ENCODE peak calls at places on chromosomes 13 and 19, in ten cellular contexts. J is heart left ventricle, I is uterus, N is stomach, C is body of pancreas, W is breast epithelium, U is tibial nerve, O is vagina, P is IMR-90, L is A549. T is an unnamed sample.
A peak's percentile ranks its signal among the peaks of the same experiment; 100 is the strongest.

GRCh38 chr13:95199896-95200295 is 101.4 kb downstream of the ABCC4 start:
- DNase-seq in U (no peak), O (no peak), N (no peak), P (no peak), L (no peak), W (no peak), J (no peak), C (no peak), I (no peak), T (no peak)

GRCh38 chr13:73708393-73708985 is 425.7 kb downstream of the KLF12 start:
- DNase-seq in W (no peak), C (peak; percentile 67), P (peak; percentile 71), N (peak; percentile 45), I (peak; percentile 23), U (peak; percentile 68), O (no peak), L (peak; percentile 33), J (no peak), T (peak; percentile 44)

GRCh38 chr19:18428837-18429674 is 8.9 kb downstream of the ISYNA1 start:
- DNase-seq in J (peak; percentile 85), C (peak; percentile 68), P (peak; percentile 72), I (peak; percentile 72), O (no peak), L (peak; percentile 80), N (peak; percentile 70), U (no peak), W (no peak), T (peak; percentile 72)

GRCh38 chr13:75947448-75947847 is 311.3 kb downstream of the LMO7 start:
- DNase-seq in I (no peak), N (no peak), P (no peak), W (no peak), C (no peak), J (no peak), L (no peak), O (no peak), U (no peak), T (no peak)

GRCh38 chr19:57241181-57241580 is 749 bp downstream of the ZNF805 start:
- DNase-seq in C (no peak), N (no peak), P (peak; percentile 37), U (no peak), L (no peak), W (no peak), J (no peak), I (no peak), O (peak; percentile 32), T (no peak)

GRCh38 chr19:42563352-42564210 is 31.1 kb downstream of the CEACAM8 start:
- DNase-seq in I (no peak), L (peak; percentile 95), P (peak; percentile 39), O (no peak), C (peak; percentile 50), J (peak; percentile 38), U (peak; percentile 5), N (peak; percentile 29), W (no peak), T (no peak)

GRCh38 chr19:383922-384800 is 24.8 kb downstream of the C2CD4C start:
- DNase-seq in I (no peak), L (no peak), O (no peak), P (no peak), W (peak; percentile 50), J (no peak), C (peak; percentile 31), N (peak; percentile 40), U (no peak), T (peak; percentile 21)

GRCh38 chr13:42275506-42275905 is 3.6 kb downstream of the AKAP11 start:
- DNase-seq in P (no peak), U (no peak), C (no peak), O (no peak), J (no peak), W (no peak), I (no peak), N (no peak), L (no peak), T (no peak)

GRCh38 chr19:2495651-2496316 is 19.9 kb downstream of the GADD45B start:
- DNase-seq in I (peak; percentile 38), W (no peak), N (peak; percentile 65), U (no peak), L (no peak), J (peak; percentile 72), P (no peak), C (peak; percentile 40), O (no peak), T (peak; percentile 77)

GRCh38 chr19:2494084-2494446 is 18.1 kb downstream of the GADD45B start:
- DNase-seq in O (no peak), U (no peak), W (no peak), C (peak; percentile 19), N (no peak), I (no peak), J (no peak), L (no peak), P (peak; percentile 65), T (no peak)

GRCh38 chr19:2495130-2495641 is 19.3 kb downstream of the GADD45B start:
- DNase-seq in P (peak; percentile 40), O (no peak), N (peak; percentile 96), I (peak; percentile 66), L (peak; percentile 72), U (peak; percentile 59), C (peak; percentile 91), J (peak; percentile 92), W (peak; percentile 89), T (peak; percentile 94)

GRCh38 chr19:2492870-2493269 is 16.9 kb downstream of the GADD45B start:
- DNase-seq in J (no peak), U (no peak), O (no peak), I (no peak), N (no peak), C (no peak), W (no peak), P (no peak), L (no peak), T (no peak)

DNA sequence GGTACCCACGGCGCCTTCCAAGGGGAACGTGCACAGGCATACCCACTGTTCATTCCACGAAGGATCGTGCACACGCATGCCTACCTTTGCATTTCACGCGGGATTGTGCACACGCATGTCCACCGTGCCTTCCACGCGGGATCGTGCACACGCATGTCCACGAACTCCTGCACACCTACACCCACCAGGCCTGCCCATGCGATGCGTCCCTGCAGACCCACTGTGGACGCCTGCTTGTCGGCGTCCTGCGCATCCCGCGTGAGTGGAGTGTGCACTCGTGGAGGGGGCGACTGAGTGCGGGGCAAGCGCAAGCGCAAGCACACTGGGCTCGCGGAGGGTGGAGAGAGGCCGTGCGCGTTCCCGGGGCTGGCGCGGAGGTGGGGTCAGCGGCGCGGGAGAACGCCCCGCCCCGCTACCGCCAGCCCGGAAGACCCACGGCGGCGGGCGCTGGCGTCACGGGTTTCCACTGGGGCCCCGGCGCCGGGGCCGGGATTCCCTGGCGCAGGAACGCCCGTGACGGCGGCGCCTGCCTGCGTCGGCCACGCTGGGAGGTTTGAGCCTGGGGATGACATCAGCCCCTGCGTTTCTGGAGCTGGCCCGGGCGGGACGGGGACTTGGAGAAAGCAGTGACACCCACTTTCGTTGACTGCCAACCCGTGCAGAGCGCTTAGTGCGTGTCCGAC is 18.7 kb downstream of the GADD45B start:
- DNase-seq in L (no peak), J (peak; percentile 90), C (peak; percentile 82), I (peak; percentile 74), U (peak; percentile 46), P (peak; percentile 79), N (peak; percentile 80), W (peak; percentile 73), O (no peak), T (peak; percentile 95)
- TF ChIP-seq POLR2A in L (peak; percentile 14), J (peak; percentile 24), C (peak; percentile 61), I (peak; percentile 33), U (no peak), P (peak; percentile 69), N (no peak), W (no peak), O (no peak), T (peak; percentile 64)

GRCh38 chr13:97119899-97120745 is 102.0 kb upstream of the MBNL2 start:
- DNase-seq in L (no peak), U (no peak), P (peak; percentile 64), I (no peak), J (no peak), O (peak; percentile 34), C (no peak), N (no peak), W (no peak), T (no peak)

GRCh38 chr13:97124237-97124636 is 97.9 kb upstream of the MBNL2 start:
- DNase-seq in C (no peak), J (no peak), O (no peak), N (no peak), L (no peak), P (no peak), W (no peak), I (no peak), U (no peak), T (no peak)

GRCh38 chr13:97122381-97122996 is 99.6 kb upstream of the MBNL2 start:
- DNase-seq in C (no peak), I (no peak), L (no peak), P (peak; percentile 73), J (no peak), N (no peak), W (no peak), O (no peak), U (no peak), T (no peak)

GRCh38 chr13:97120976-97121375 is 101.2 kb upstream of the MBNL2 start:
- DNase-seq in U (no peak), N (no peak), P (no peak), L (no peak), J (no peak), O (no peak), W (no peak), C (no peak), I (no peak), T (no peak)

GRCh38 chr13:97121894-97122293 is 100.2 kb upstream of the MBNL2 start:
- DNase-seq in J (no peak), U (no peak), I (no peak), W (no peak), P (peak; percentile 54), L (no peak), O (peak; percentile 1), N (no peak), C (no peak), T (no peak)
- TF ChIP-seq CTCF in J (no peak), U (no peak), I (no peak), W (no peak), P (no peak), L (no peak), O (no peak), N (no peak), C (no peak), T (no peak)

GRCh38 chr19:21358768-21359451 is at the start of gene ZNF738:
- DNase-seq in O (peak; percentile 96), I (peak; percentile 93), C (peak; percentile 91), W (peak; percentile 90), L (peak; percentile 3), J (peak; percentile 93), P (peak; percentile 96), U (peak; percentile 93), N (peak; percentile 89), T (peak; percentile 86)
- H3K27ac ChIP-seq in O (peak within 1 kb of the TSS; percentile 80), I (peak within 1 kb of the TSS; percentile 73), C (peak within 1 kb of the TSS; percentile 86), W (peak within 1 kb of the TSS; percentile 88), L (no peak within 1 kb of the TSS), J (peak within 1 kb of the TSS; percentile 84), P (peak within 1 kb of the TSS; percentile 68), U (peak within 1 kb of the TSS; percentile 86), N (peak within 1 kb of the TSS; percentile 86), T (peak within 1 kb of the TSS; percentile 87)

GRCh38 chr13:36343766-36344165 is 2.4 kb downstream of the SPART start:
- DNase-seq in O (no peak), J (no peak), I (no peak), W (no peak), U (no peak), N (no peak), L (no peak), P (no peak), C (no peak), T (no peak)

GRCh38 chr13:36344886-36345437 is 1.2 kb downstream of the SPART start:
- DNase-seq in U (no peak), W (no peak), N (no peak), I (peak; percentile 29), C (no peak), P (no peak), O (no peak), J (no peak), L (no peak), T (no peak)

GRCh38 chr13:36346222-36347083 is at the start of gene SPART:
- DNase-seq in C (peak; percentile 93), I (peak; percentile 96), J (peak; percentile 95), N (peak; percentile 93), U (peak; percentile 97), W (peak; percentile 86), L (peak; percentile 66), O (peak; percentile 96), P (peak; percentile 88), T (peak; percentile 95)

GRCh38 chr13:36344173-36344572 is 2.0 kb downstream of the SPART start:
- DNase-seq in O (no peak), L (no peak), W (no peak), C (no peak), I (peak; percentile 62), U (no peak), P (peak; percentile 70), J (no peak), N (no peak), T (no peak)

DNA sequence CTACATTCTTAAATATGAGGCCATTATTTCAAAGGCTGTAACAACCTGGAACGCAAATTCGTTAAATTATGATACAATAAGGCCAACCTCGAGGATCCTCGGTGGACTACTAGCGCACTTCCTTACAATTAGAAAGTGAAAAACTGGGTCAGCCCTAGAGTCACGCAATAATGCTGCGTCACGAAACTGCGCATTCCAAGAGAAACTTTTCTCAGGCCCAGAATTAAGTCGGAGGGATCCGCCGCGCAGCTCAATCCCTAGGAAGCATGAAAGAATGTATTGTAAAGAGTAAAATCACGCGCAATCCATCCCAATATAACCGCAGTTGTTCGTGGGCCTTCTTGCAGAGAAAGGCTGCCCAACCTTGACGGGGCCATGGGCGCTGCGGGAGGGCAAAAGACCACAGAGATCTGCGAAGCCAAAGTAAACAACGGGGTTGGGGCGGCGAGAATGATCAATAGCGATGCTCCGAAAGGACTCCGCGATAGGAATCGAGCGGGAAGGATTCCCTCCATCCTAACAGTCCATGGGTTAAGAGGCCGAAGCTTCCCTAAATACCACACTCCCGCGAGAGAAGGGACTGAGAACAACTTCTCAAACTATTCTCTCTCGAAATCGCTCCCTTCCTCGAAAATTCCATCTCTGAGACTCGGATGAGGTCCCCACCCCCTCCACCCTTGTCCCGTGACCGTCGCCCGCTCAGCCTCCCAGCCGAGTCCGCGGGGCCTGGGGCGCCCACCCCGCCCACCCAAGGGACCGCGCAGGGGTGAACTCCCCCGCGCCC is 564 bp downstream of the SPART start:
- DNase-seq in C (peak; percentile 74), I (peak; percentile 85), P (peak; percentile 92), W (no peak), N (peak; percentile 67), O (no peak), J (peak; percentile 73), U (peak; percentile 89), L (peak; percentile 14), T (peak; percentile 51)
- TF ChIP-seq POLR2A in C (peak; percentile 60), I (peak; percentile 60), P (peak; percentile 86), W (peak; percentile 69), N (no peak), O (peak; percentile 67), J (peak; percentile 43), U (peak; percentile 78), L (no peak), T (no peak)